ENCODE peak calls at places on chromosomes 1 and 21, in seven cellular contexts. U, B, I, C, J, Z and M are unnamed samples.

GRCh38 chr1:165355977-165356811 is at the start of gene LMX1A:
- DNase-seq in U (peak), B (peak), I (peak), C (peak), J (peak), Z (no peak), M (peak)

GRCh38 chr1:68495968-68496679 is 758 bp downstream of the DEPDC1 start:
- DNase-seq in U (peak), B (no peak), I (no peak), C (no peak), J (no peak), Z (no peak), M (no peak)

GRCh38 chr1:171267391-171267790 is 19.1 kb downstream of the FMO1 start:
- DNase-seq in U (no peak), B (peak), I (no peak), C (no peak), J (no peak), Z (no peak), M (no peak)

GRCh38 chr1:160096491-160097116 is 1.8 kb downstream of the IGSF8 start:
- DNase-seq in U (no peak), B (peak), I (peak), C (no peak), J (no peak), Z (no peak), M (no peak)

GRCh38 chr21:34690041-34690792 is 21.4 kb downstream of the CLIC6 start:
- DNase-seq in U (no peak), B (no peak), I (no peak), C (no peak), J (no peak), Z (no peak), M (no peak)

GRCh38 chr1:158117854-158118691 is 62.6 kb upstream of the CD1D start:
- DNase-seq in U (peak), B (peak), I (no peak), C (peak), J (peak), Z (no peak), M (peak)

GRCh38 chr1:1144122-1144842 is 28.4 kb upstream of the C1orf159 start:
- DNase-seq in U (no peak), B (no peak), I (no peak), C (no peak), J (no peak), Z (no peak), M (no peak)

GRCh38 chr21:43361127-43361492 is 65.8 kb downstream of the SIK1 start:
- DNase-seq in U (no peak), B (peak), I (peak), C (no peak), J (peak), Z (no peak), M (no peak)

GRCh38 chr1:168287237-168287664 is 6.6 kb downstream of the TBX19 start:
- DNase-seq in U (peak), B (peak), I (no peak), C (no peak), J (no peak), Z (no peak), M (no peak)

GRCh38 chr1:246534114-246534513 is 27.0 kb upstream of the SMYD3 start:
- DNase-seq in U (no peak), B (no peak), I (no peak), C (no peak), J (no peak), Z (no peak), M (no peak)

GRCh38 chr1:38308780-38309179 is 262.2 kb upstream of the POU3F1 start:
- DNase-seq in U (no peak), B (no peak), I (no peak), C (no peak), J (no peak), Z (no peak), M (no peak)

GRCh38 chr1:23727362-23727811 is 15.9 kb upstream of the ELOA start:
- DNase-seq in U (no peak), B (peak), I (peak), C (no peak), J (no peak), Z (no peak), M (peak)